ENCODE peak calls at places on chromosomes 16 and 17, in ten cellular contexts. U is A549, N is Peyer's patch, B is uterus, P is tibial nerve, E is dorsolateral prefrontal cortex, Q is colonic mucosa, Z is H1, J is HepG2, G is PC-9. O is an unnamed sample.

GRCh38 chr17:9473716-9474115 is 101.9 kb downstream of the STX8 start:
- DNase-seq in J (peak), N (no peak), G (no peak), Q (no peak), E (no peak), B (no peak), U (peak), P (no peak), Z (no peak), O (no peak)

GRCh38 chr17:57935833-57936807 is 19.1 kb downstream of the CUEDC1 start:
- DNase-seq in Z (no peak), B (peak), G (peak), P (no peak), N (no peak), E (no peak), Q (no peak), J (peak), U (no peak), O (no peak)

GRCh38 chr16:48511071-48511540 is 98.9 kb downstream of the N4BP1 start:
- DNase-seq in U (no peak), Z (no peak), Q (no peak), B (no peak), E (no peak), J (no peak), N (no peak), G (no peak), P (no peak), O (no peak)

GRCh38 chr17:63919311-63919723 is 678 bp upstream of the GH1 start:
- DNase-seq in J (peak), N (no peak), B (peak), E (no peak), P (peak), Z (no peak), U (peak), Q (peak), G (no peak), O (peak)

GRCh38 chr17:57422574-57423164 is 166.3 kb downstream of the MSI2 start:
- DNase-seq in Q (no peak), N (no peak), E (no peak), P (no peak), U (peak), J (no peak), Z (no peak), B (no peak), G (peak), O (no peak)

GRCh38 chr17:58918879-58919278 is 163.2 kb downstream of the PPM1E start:
- DNase-seq in Q (no peak), B (no peak), E (no peak), J (no peak), P (no peak), Z (no peak), U (no peak), G (no peak), N (no peak), O (no peak)

GRCh38 chr17:75822119-75822799 is 21.9 kb downstream of the UNC13D start:
- DNase-seq in J (no peak), G (no peak), Q (peak), E (peak), P (no peak), B (peak), N (peak), U (no peak), Z (no peak), O (peak)

GRCh38 chr16:26762596-26762995 is 304.1 kb upstream of the C16orf82 start:
- DNase-seq in Q (no peak), P (no peak), N (no peak), G (no peak), E (no peak), U (no peak), Z (no peak), B (no peak), J (no peak), O (no peak)

GRCh38 chr16:66026211-66026610 is 340.3 kb upstream of the CDH5 start:
- DNase-seq in Z (peak), J (no peak), G (no peak), U (peak), N (no peak), E (no peak), P (no peak), B (no peak), Q (no peak), O (no peak)

GRCh38 chr17:78124081-78124835 is 4.3 kb downstream of the TMC6 start:
- DNase-seq in Z (no peak), P (no peak), N (no peak), U (no peak), G (no peak), J (no peak), E (no peak), Q (no peak), B (no peak), O (no peak)

GRCh38 chr17:42312285-42313130 is 24.2 kb downstream of the STAT5A start:
- DNase-seq in N (peak), E (peak), J (peak), Q (peak), U (peak), P (peak), B (peak), Z (no peak), G (no peak), O (peak)

GRCh38 chr16:22672830-22673210 is 141.1 kb upstream of the HS3ST2 start:
- DNase-seq in B (no peak), G (no peak), E (no peak), Z (no peak), N (no peak), Q (no peak), J (no peak), U (no peak), P (no peak), O (no peak)

GRCh38 chr16:1181715-1182671 is 29.1 kb downstream of the CACNA1H start:
- DNase-seq in E (peak), B (peak), Q (peak), P (no peak), J (peak), Z (no peak), N (peak), U (peak), G (no peak), O (no peak)

GRCh38 chr17:45385331-45385997 is 47.2 kb downstream of the ARHGAP27 start:
- DNase-seq in Z (peak), U (peak), E (peak), Q (peak), J (peak), B (peak), G (peak), N (peak), P (peak), O (peak)

GRCh38 chr17:69651921-69652320 is 237.4 kb downstream of the MAP2K6 start:
- DNase-seq in Q (no peak), G (no peak), Z (no peak), U (no peak), B (no peak), E (no peak), J (no peak), P (no peak), N (no peak), O (no peak)

DNA sequence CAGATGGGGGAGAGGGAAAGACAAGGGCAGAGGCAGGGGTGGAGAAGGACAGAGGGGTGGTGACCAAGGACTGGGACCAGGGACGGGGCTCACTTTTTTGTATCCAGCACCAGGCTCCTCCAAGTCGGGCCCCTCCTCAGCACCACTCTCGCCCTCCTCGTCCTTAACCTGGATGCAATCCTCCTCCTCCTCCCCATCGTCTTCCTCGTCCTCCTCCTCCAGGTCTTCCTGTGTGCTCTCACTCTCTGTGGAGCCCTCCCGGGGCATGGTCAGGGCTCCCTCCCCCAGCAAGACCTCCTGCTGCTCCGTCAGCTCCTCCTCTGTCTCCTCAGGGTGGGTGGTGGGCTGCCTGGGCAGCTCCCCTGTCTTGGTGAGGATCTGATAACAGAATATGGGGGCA is 16.8 kb downstream of the G6PC3 start:
- DNase-seq in Q (no peak), P (no peak), N (no peak), Z (no peak), E (no peak), J (no peak), U (no peak), B (no peak), G (no peak), O (no peak)
- H3K27ac ChIP-seq in Q (no peak), P (peak), N (no peak), Z (peak), E (peak), J (peak), U (peak), B (peak), G (no peak), O (no peak)

GRCh38 chr16:75062944-75063444 is 53.6 kb downstream of the LDHD start:
- DNase-seq in B (no peak), G (no peak), N (no peak), J (no peak), P (no peak), E (no peak), U (no peak), Q (no peak), Z (no peak), O (no peak)
- TF ChIP-seq CTCF in B (no peak), G (no peak), N (no peak), J (no peak), P (no peak), E (no peak), U (no peak), Q (no peak), Z (peak), O (no peak)

GRCh38 chr16:81661082-81661481 is 118.0 kb upstream of the PLCG2 start:
- DNase-seq in U (no peak), J (no peak), E (peak), Z (no peak), P (no peak), B (no peak), N (no peak), Q (no peak), G (no peak), O (no peak)

GRCh38 chr16:81658373-81658772 is 120.7 kb upstream of the PLCG2 start:
- DNase-seq in Q (no peak), G (no peak), U (no peak), E (no peak), P (no peak), J (no peak), N (no peak), Z (no peak), B (no peak), O (no peak)

GRCh38 chr16:81657224-81657623 is 121.9 kb upstream of the PLCG2 start:
- DNase-seq in B (no peak), G (no peak), P (no peak), Q (no peak), U (no peak), N (no peak), E (no peak), J (no peak), Z (no peak), O (no peak)

GRCh38 chr16:81657731-81658130 is 121.4 kb upstream of the PLCG2 start:
- DNase-seq in U (no peak), E (peak), G (no peak), N (no peak), Q (no peak), P (peak), J (no peak), Z (no peak), B (peak), O (no peak)

DNA sequence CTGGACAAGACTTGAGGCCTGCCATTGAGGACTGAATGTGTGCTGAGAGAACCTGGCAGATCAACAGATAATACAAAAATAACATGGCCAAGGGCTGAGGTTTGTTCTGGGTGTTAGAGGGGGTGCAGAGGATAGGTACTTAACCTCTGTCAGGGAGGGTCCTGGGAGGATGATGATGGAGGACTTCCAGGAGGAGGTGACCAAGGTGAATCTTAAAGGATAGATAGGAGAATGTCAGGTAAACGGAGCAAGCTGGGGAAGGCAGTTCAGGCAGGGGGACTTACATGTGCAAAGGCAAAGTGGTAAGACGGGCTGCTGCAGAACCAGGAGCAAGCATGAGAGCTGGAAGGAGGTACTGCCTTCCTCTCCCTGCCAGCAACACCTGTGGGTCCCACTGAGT is 119.8 kb upstream of the PLCG2 start:
- DNase-seq in G (no peak), Z (no peak), P (no peak), J (no peak), U (no peak), N (no peak), E (no peak), B (no peak), Q (no peak), O (no peak)
- H3K27ac ChIP-seq in G (no peak), Z (no peak), P (no peak), J (no peak), U (no peak), N (no peak), E (no peak), B (no peak), Q (no peak), O (no peak)

GRCh38 chr16:67339453-67339852 is 12.8 kb downstream of the LRRC36 start:
- DNase-seq in J (peak), G (no peak), P (no peak), B (no peak), Q (no peak), E (no peak), U (peak), N (no peak), Z (no peak), O (no peak)
- TF ChIP-seq CTCF in J (peak), G (no peak), P (no peak), B (peak), Q (no peak), E (peak), U (peak), N (no peak), Z (no peak), O (no peak)

DNA sequence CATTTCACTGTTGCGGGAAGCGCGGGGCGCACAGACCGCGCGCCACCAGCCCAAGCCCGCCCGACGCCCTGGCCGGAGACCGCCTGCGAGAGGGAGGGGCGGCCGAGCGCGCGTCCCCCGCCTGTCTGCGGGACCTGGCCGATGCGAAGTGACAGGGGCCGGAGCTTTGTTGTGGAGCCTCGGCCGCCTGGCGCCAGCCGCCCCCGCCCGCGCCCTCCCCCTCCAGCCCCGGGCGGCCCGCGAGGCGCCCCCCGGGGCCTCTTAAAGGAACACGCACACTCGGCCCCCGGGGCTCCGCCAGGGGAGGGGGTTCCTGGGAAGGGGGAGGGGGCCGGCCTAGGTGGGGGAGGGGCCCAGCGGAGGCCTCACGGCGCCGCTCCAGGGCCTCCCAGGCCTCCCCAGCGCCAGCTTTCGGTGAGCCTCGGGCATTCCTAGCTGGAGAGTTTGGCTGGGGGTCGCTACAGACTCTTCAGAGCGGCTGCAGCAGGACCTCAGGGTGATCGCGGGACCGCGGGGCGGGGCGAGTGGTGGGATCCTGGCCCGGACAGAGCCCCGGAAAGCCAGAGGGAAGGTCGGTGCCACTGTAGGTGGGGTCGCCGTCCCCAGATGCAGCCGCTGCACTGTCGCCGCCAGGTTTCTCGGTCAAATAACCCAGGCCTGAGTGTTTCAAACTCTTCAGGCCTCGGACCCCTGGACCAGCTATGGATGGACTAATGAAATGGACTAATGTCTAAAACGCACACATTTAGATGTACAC is 2.4 kb upstream of the TBX2 start:
- DNase-seq in J (no peak), Z (no peak), U (no peak), B (no peak), Q (no peak), P (no peak), N (peak), G (no peak), E (no peak), O (no peak)
- H3K27ac ChIP-seq in J (no peak), Z (no peak), U (no peak), B (peak), Q (peak), P (peak), N (peak), G (no peak), E (no peak), O (no peak)

GRCh38 chr16:16093625-16094332 is 129.5 kb downstream of the ABCC6 start:
- DNase-seq in J (no peak), N (no peak), B (no peak), E (no peak), G (no peak), Z (no peak), Q (no peak), U (no peak), P (no peak), O (no peak)

GRCh38 chr16:16095646-16096045 is 127.6 kb downstream of the ABCC6 start:
- DNase-seq in Z (no peak), E (no peak), P (no peak), J (no peak), N (no peak), Q (no peak), U (no peak), G (no peak), B (no peak), O (no peak)

GRCh38 chr16:16099320-16099719 is 124.0 kb downstream of the ABCC6 start:
- DNase-seq in Z (no peak), G (no peak), N (no peak), B (no peak), E (no peak), J (no peak), P (no peak), Q (no peak), U (no peak), O (no peak)

GRCh38 chr16:16096858-16097213 is 126.5 kb downstream of the ABCC6 start:
- DNase-seq in B (no peak), P (no peak), E (no peak), J (no peak), Q (no peak), G (no peak), Z (no peak), U (no peak), N (no peak), O (no peak)

GRCh38 chr16:16096161-16096857 is 127.0 kb downstream of the ABCC6 start:
- DNase-seq in U (no peak), G (no peak), P (no peak), J (no peak), Z (no peak), N (no peak), Q (peak), E (no peak), B (peak), O (no peak)
- TF ChIP-seq CTCF in U (no peak), G (no peak), P (peak), J (no peak), Z (peak), N (no peak), Q (no peak), E (no peak), B (peak), O (no peak)

GRCh38 chr16:54931757-54932660 is 1.3 kb downstream of the IRX5 start:
- DNase-seq in E (no peak), G (no peak), B (no peak), N (no peak), P (no peak), Z (no peak), Q (no peak), J (no peak), U (no peak), O (no peak)

GRCh38 chr16:54929090-54930033 is 1.3 kb upstream of the IRX5 start:
- DNase-seq in Z (peak), U (peak), B (peak), G (peak), J (no peak), E (peak), Q (peak), N (peak), P (peak), O (peak)

GRCh38 chr16:54930034-54930938 is at the start of gene IRX5:
- DNase-seq in Q (peak), P (peak), J (no peak), E (peak), B (peak), Z (peak), N (peak), U (peak), G (peak), O (no peak)

GRCh38 chr16:54932737-54933254 is 2.1 kb downstream of the IRX5 start:
- DNase-seq in U (no peak), G (no peak), B (no peak), Q (no peak), P (no peak), Z (no peak), N (no peak), J (no peak), E (no peak), O (no peak)

DNA sequence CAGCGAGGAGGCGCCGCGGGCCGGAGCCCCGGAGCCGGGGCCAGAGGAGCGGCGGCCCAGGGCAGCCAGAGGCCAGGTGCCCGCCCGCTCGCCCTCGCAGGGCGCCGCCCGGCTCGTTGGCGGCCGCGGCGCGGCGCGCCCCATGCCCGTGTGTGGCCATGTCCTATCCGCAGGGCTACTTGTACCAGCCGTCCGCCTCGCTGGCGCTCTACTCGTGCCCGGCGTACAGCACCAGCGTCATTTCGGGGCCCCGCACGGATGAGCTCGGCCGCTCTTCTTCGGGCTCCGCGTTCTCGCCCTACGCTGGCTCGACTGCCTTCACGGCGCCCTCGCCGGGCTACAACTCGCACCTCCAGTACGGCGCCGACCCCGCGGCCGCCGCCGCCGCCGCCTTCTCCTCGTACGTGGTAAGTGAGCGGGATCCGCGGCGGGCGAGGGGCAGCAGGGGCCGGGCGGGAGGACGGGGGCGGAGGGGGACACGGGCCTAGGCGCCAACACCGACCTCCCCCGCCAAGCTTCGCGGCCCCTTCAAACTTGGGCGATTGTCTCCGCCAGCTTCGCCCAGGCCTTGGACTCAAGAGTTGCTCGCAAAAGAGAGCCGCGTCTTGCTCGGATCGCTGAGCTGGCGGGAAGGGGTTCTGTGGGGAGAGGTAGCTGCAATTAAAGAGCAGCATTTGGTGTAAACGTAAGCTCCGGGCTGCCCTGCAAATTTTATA is 534 bp downstream of the IRX5 start:
- DNase-seq in P (no peak), N (no peak), Z (no peak), B (no peak), J (no peak), U (peak), E (no peak), G (no peak), Q (no peak), O (no peak)
- H3K27ac ChIP-seq in P (peak), N (no peak), Z (no peak), B (peak), J (no peak), U (peak), E (no peak), G (no peak), Q (no peak), O (no peak)

GRCh38 chr17:5583426-5584382 is 605 bp downstream of the NLRP1 start:
- DNase-seq in U (no peak), J (no peak), Q (peak), Z (no peak), G (no peak), N (no peak), B (peak), P (no peak), E (no peak), O (no peak)
- TF ChIP-seq CTCF in U (no peak), J (no peak), Q (no peak), Z (no peak), G (no peak), N (no peak), B (no peak), P (no peak), E (no peak), O (no peak)

GRCh38 chr16:67571464-67571863 is 9.1 kb downstream of the CTCF start:
- DNase-seq in B (no peak), N (no peak), P (no peak), J (no peak), Z (no peak), E (no peak), U (no peak), Q (no peak), G (no peak), O (no peak)

GRCh38 chr16:67571981-67572431 is 9.7 kb downstream of the CTCF start:
- DNase-seq in G (no peak), Z (no peak), J (no peak), P (no peak), N (no peak), E (no peak), Q (no peak), B (no peak), U (no peak), O (no peak)
- H3K27ac ChIP-seq in G (peak), Z (no peak), J (no peak), P (no peak), N (no peak), E (no peak), Q (no peak), B (no peak), U (no peak), O (no peak)